ENCODE peak calls at places on chromosomes 1 and 21, in four cellular contexts. O is HepG2, K is K562, C is H1. M is an unnamed sample.

GRCh38 chr1:171999756-172000155 is 158.5 kb downstream of the DNM3 start:
- DNase-seq in O (no peak), K (no peak), C (no peak), M (no peak)

GRCh38 chr1:94690033-94690712 is 130.0 kb upstream of the SLC44A3 start:
- DNase-seq in O (no peak), K (no peak), C (no peak), M (no peak)

GRCh38 chr1:77533660-77534295 is 148.7 kb downstream of the ZZZ3 start:
- DNase-seq in O (peak; percentile 40), K (peak; percentile 71), C (peak; percentile 66), M (peak; percentile 67)

GRCh38 chr1:208179303-208179702 is 64.9 kb downstream of the PLXNA2 start:
- DNase-seq in O (no peak), K (peak; percentile 48), C (no peak), M (peak; percentile 40)

GRCh38 chr21:43313939-43314405 is 113.0 kb downstream of the SIK1 start:
- DNase-seq in O (no peak), K (no peak), C (no peak), M (no peak)

GRCh38 chr1:84774674-84775548 is 84.7 kb upstream of the SSX2IP start:
- DNase-seq in O (no peak), K (no peak), C (peak; percentile 79), M (no peak)

GRCh38 chr1:211323156-211324063 is 3.2 kb upstream of the TRAF5 start:
- DNase-seq in O (peak; percentile 37), K (peak; percentile 85), C (peak; percentile 59), M (peak; percentile 72)

GRCh38 chr1:239478069-239478468 is 91.7 kb downstream of the CHRM3 start:
- DNase-seq in O (no peak), K (no peak), C (no peak), M (no peak)

GRCh38 chr21:33685613-33686197 is 43.4 kb downstream of the ITSN1 start:
- DNase-seq in O (peak; percentile 77), K (no peak), C (no peak), M (no peak)

GRCh38 chr1:209673631-209674417 is 1.4 kb upstream of the G0S2 start:
- DNase-seq in O (no peak), K (peak; percentile 38), C (no peak), M (no peak)

GRCh38 chr1:64508521-64509096 is 38.7 kb downstream of the CACHD1 start:
- DNase-seq in O (no peak), K (no peak), C (no peak), M (no peak)

GRCh38 chr1:3650248-3651010 is 526 bp upstream of the WRAP73 start:
- DNase-seq in O (no peak), K (no peak), C (no peak), M (no peak)

GRCh38 chr1:184734972-184735371 is 19.7 kb downstream of the EDEM3 start:
- DNase-seq in O (no peak), K (no peak), C (no peak), M (no peak)

GRCh38 chr1:54153548-54154439 is 994 bp upstream of the CDCP2 start:
- DNase-seq in O (peak; percentile 68), K (no peak), C (peak; percentile 66), M (no peak)
- TF ChIP-seq MAX in O (no peak), K (no peak), C (peak; percentile 19), M (no peak)

GRCh38 chr1:151840421-151840820 is 801 bp upstream of the C2CD4D start:
- DNase-seq in O (no peak), K (no peak), C (no peak), M (no peak)

GRCh38 chr1:151839457-151840409 is at the start of gene C2CD4D:
- DNase-seq in O (peak; percentile 68), K (no peak), C (peak; percentile 88), M (no peak)

GRCh38 chr1:151843398-151843797 is 3.8 kb upstream of the C2CD4D start:
- DNase-seq in O (no peak), K (no peak), C (no peak), M (no peak)

GRCh38 chr1:151838491-151839412 is 868 bp downstream of the C2CD4D start:
- DNase-seq in O (no peak), K (no peak), C (peak; percentile 72), M (no peak)

GRCh38 chr1:151841141-151841540 is 1.5 kb upstream of the C2CD4D start:
- DNase-seq in O (peak; percentile 39), K (no peak), C (no peak), M (no peak)
- TF ChIP-seq CHD2 in O (no peak), K (no peak), C (no peak), M (no peak)

DNA sequence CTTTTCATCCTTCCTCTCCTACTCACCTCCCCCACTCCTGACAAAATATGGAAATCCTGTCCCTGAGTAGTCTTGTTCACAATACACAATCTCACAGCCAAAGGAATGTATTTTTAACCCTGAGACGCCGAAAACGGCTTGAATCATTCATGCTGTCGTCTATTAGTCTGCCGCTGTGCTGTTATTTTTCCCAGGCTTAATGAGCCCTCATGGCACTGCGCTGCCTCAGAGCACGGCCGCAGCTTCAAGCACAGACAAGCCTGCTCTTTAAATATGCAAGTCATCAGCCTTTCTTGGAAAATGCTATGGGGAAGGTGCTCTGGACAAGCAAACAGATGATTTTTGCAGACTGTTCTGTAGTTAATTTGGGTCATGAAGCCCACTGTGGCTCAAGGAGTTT is 302.7 kb downstream of the DISC1 start:
- DNase-seq in O (no peak), K (no peak), C (no peak), M (no peak)
- TF ChIP-seq RNF2 in O (no peak), K (no peak), C (no peak), M (no peak)

GRCh38 chr1:243977104-243977503 is 74.0 kb upstream of the ZBTB18 start:
- DNase-seq in O (no peak), K (no peak), C (no peak), M (no peak)
- TF ChIP-seq MAX in O (no peak), K (no peak), C (no peak), M (no peak)

DNA sequence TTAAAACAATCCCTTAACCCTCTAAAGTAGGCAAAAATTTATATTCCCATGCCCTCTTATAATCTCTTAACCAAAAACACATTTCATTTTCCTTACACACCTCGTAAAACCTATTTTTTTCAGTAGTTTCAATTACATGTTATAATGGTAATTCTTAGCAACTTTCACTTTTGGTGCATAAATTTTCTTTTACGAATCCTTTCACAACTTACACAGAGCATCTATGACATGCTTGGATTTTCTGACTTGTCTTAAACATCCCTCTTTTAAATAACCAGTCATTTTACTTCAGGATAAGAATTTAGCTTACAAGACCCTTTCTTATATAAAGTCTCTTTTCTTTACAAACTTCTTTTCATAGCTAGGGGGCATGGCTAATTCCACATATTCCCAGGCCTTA is 8.9 kb upstream of the MRPL55 start:
- DNase-seq in O (no peak), K (no peak), C (no peak), M (no peak)
- TF ChIP-seq CHD2 in O (no peak), K (no peak), C (no peak), M (no peak)

DNA sequence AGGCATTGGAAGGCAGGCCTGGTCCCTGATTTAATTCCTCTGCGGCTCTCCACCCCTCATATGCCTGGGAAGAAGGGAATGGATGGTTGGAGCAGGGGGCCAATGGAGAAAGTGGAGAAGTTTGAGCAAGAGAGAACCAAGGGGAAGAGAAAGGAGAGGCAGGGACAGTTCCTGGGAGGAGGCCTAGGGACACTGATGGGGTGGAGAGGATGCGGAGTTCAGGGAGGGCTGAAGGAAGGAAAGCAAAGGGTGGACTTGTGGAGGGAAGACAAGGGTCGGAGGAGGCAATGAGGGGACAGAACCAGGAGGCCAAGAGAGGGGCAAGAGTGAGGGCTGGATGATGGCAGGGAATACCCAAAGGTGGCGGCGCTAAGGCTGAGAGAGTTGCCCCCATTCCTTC is 7.1 kb downstream of the ZBTB7B start:
- DNase-seq in O (no peak), K (no peak), C (no peak), M (no peak)
- TF ChIP-seq RNF2 in O (no peak), K (no peak), C (no peak), M (no peak)

GRCh38 chr1:40362699-40363098 is 10.8 kb upstream of the SMAP2 start:
- DNase-seq in O (no peak), K (no peak), C (no peak), M (no peak)
- TF ChIP-seq MAX in O (no peak), K (no peak), C (no peak), M (no peak)

M was measured in A549.